ENCODE peak calls at places on chromosomes 7 and 10, in five cellular contexts. E, Z, C, G and I are unnamed samples.

GRCh38 chr7:158664406-158664805 is 40.2 kb downstream of the NCAPG2 start:
- DNase-seq in Z (no peak), C (no peak), E (no peak), G (no peak), I (no peak)

GRCh38 chr10:43250925-43251663 is 15.8 kb downstream of the RASGEF1A start:
- DNase-seq in Z (no peak), G (no peak), C (no peak), E (no peak), I (no peak)

GRCh38 chr7:2523941-2524807 is 4.6 kb downstream of the LFNG start:
- DNase-seq in Z (no peak), C (peak; percentile 98), G (peak; percentile 91), E (peak; percentile 61), I (peak; percentile 74)

GRCh38 chr7:157547102-157547501 is 210.3 kb downstream of the DNAJB6 start:
- DNase-seq in E (no peak), G (no peak), Z (no peak), C (no peak), I (no peak)

GRCh38 chr10:43264987-43265798 is 1.7 kb downstream of the RASGEF1A start:
- DNase-seq in Z (no peak), G (peak; percentile 31), C (no peak), E (no peak), I (no peak)

GRCh38 chr7:69597278-69598076 is 798 bp upstream of the AUTS2 start:
- DNase-seq in C (peak; percentile 51), Z (peak; percentile 48), G (peak; percentile 79), E (peak; percentile 42), I (peak; percentile 79)

GRCh38 chr7:21256310-21256877 is 171.5 kb upstream of the SP4 start:
- DNase-seq in Z (peak; percentile 45), E (peak; percentile 65), C (peak; percentile 39), G (peak; percentile 9), I (peak; percentile 58)

GRCh38 chr7:70573202-70573810 is 558.6 kb upstream of the GALNT17 start:
- DNase-seq in E (no peak), G (no peak), C (peak; percentile 89), Z (no peak), I (no peak)

GRCh38 chr10:52486840-52487611 is 172.9 kb downstream of the DKK1 start:
- DNase-seq in C (no peak), Z (no peak), G (no peak), E (peak; percentile 89), I (no peak)

GRCh38 chr10:118259288-118259906 is 82.7 kb downstream of the FAM204A start:
- DNase-seq in E (peak; percentile 72), Z (peak; percentile 32), G (peak; percentile 47), C (peak; percentile 90), I (peak; percentile 80)

GRCh38 chr7:19117081-19117869 is at the start of gene TWIST1:
- DNase-seq in C (peak; percentile 79), G (peak; percentile 96), Z (no peak), E (peak; percentile 98), I (peak; percentile 88)

GRCh38 chr10:42523098-42523497 is 115.3 kb downstream of the ZNF33B start:
- DNase-seq in Z (no peak), E (no peak), G (no peak), C (no peak), I (no peak)

GRCh38 chr10:104907509-104907908 is 266.4 kb downstream of the SORCS3 start:
- DNase-seq in G (no peak), Z (no peak), E (no peak), C (peak; percentile 65), I (no peak)

GRCh38 chr7:15720849-15721471 is 34.5 kb upstream of the MEOX2 start:
- DNase-seq in G (peak; percentile 5), Z (peak; percentile 22), C (peak; percentile 25), E (peak; percentile 47), I (peak; percentile 55)

GRCh38 chr7:158740657-158741293 is 36.2 kb upstream of the NCAPG2 start:
- DNase-seq in G (no peak), Z (no peak), C (no peak), E (peak; percentile 84), I (no peak)

GRCh38 chr10:101879456-101880189 is 36.0 kb upstream of the KCNIP2 start:
- DNase-seq in Z (no peak), E (peak; percentile 59), C (no peak), G (no peak), I (no peak)

GRCh38 chr10:48725708-48726107 is 41.0 kb downstream of the WDFY4 start:
- DNase-seq in G (peak; percentile 23), Z (no peak), C (no peak), E (peak; percentile 23), I (no peak)

GRCh38 chr10:91856637-91857036 is 52.6 kb downstream of the FGFBP3 start:
- DNase-seq in E (peak; percentile 19), Z (peak; percentile 5), C (peak; percentile 22), G (no peak), I (peak; percentile 62)
- TF ChIP-seq EZH2phosphoT487 in E (no peak), Z (no peak), C (no peak), G (no peak), I (no peak)

GRCh38 chr7:5214236-5214635 is 24.2 kb downstream of the WIPI2 start:
- DNase-seq in Z (no peak), G (no peak), E (no peak), C (no peak), I (no peak)

GRCh38 chr7:5213286-5213645 is 23.2 kb downstream of the WIPI2 start:
- DNase-seq in E (no peak), C (no peak), G (no peak), Z (no peak), I (no peak)

GRCh38 chr7:5211730-5212482 is 21.9 kb downstream of the WIPI2 start:
- DNase-seq in E (no peak), Z (no peak), G (no peak), C (no peak), I (no peak)

GRCh38 chr7:5214641-5215040 is 24.6 kb downstream of the WIPI2 start:
- DNase-seq in C (no peak), Z (no peak), G (no peak), E (no peak), I (no peak)

GRCh38 chr7:5212633-5213285 is 22.7 kb downstream of the WIPI2 start:
- DNase-seq in Z (no peak), G (no peak), C (no peak), E (no peak), I (no peak)
- H3K36me3 ChIP-seq in Z (peaks cover 56% of the 10 kb centered on the region), G (peaks cover 67% of the 10 kb centered on the region), C (no peaks in the 10 kb centered on the region), E (peaks cover 49% of the 10 kb centered on the region), I (peaks cover 8% of the 10 kb centered on the region)

GRCh38 chr7:107998660-107999480 is 4.1 kb downstream of the LAMB1 start:
- DNase-seq in C (no peak), E (peak; percentile 31), Z (no peak), G (no peak), I (no peak)
- H2AFZ ChIP-seq in C (no peak overlapping the region), E (no peak overlapping the region), Z (no peak overlapping the region), G (no peak overlapping the region), I (no peak overlapping the region)

GRCh38 chr10:15542817-15543216 is 171.7 kb upstream of the FAM171A1 start:
- DNase-seq in C (no peak), Z (no peak), G (no peak), E (peak; percentile 11), I (no peak)
- TF ChIP-seq EZH2phosphoT487 in C (no peak), Z (no peak), G (no peak), E (no peak), I (no peak)

DNA sequence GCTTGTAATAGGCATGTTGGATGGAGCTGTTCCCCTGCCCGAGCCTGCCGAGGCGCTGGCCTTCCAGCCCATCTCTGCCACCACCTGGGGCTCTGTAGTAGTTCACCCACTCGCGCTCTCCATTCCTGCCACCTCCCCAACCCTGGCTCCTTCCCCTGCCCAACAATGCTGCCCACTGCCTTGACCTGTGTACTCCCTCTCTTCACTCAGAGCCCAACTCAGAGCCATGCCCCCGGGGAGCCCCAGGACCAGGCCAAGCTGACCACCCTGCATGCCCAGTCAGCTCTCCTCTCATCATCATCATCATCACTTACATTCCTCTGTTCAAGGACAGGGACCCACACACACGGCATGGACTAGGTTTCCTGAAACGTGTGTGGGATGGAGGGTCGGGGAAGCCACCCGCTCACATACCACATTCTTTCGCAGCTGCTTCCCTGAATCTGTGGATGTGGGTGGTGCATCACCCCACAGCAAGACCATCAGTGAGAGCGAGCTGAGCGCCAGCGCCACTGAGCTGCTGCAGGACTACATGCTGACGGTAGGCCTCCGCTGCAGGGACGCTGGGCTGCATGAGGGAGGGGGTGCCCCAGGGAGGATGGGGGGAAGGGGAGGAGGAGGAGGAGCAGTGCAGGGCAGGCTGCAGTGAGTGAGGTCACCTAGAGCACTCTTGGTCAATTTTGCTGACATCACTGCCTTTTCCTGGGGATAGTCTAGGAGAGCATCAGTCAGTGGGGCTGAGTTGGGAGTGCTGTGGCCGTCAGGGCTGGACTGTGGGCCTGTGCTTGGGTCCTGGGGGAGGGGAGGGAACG is 15.5 kb downstream of the NACAD start:
- DNase-seq in E (no peak), G (peak; percentile 78), Z (no peak), C (no peak), I (peak; percentile 25)
- H3K36me3 ChIP-seq in E (no peaks in the 10 kb centered on the region), G (peaks cover 7% of the 10 kb centered on the region), Z (peaks cover 97% of the 10 kb centered on the region), C (no peaks in the 10 kb centered on the region), I (no peaks in the 10 kb centered on the region)

GRCh38 chr10:122510326-122510725 is 49.0 kb downstream of the HTRA1 start:
- DNase-seq in G (no peak), Z (no peak), E (no peak), C (no peak), I (peak; percentile 27)
- H2AFZ ChIP-seq in G (no peak overlapping the region), Z (no peak overlapping the region), E (no peak overlapping the region), C (peak overlapping the region; percentile 15), I (no peak overlapping the region)

GRCh38 chr10:70549351-70549961 is 53.1 kb downstream of the PRF1 start:
- DNase-seq in E (no peak), C (no peak), Z (no peak), G (no peak), I (no peak)

GRCh38 chr10:70544431-70545340 is 57.9 kb downstream of the PRF1 start:
- DNase-seq in E (no peak), C (no peak), G (no peak), Z (peak; percentile 62), I (no peak)

GRCh38 chr10:70543911-70544310 is 58.6 kb downstream of the PRF1 start:
- DNase-seq in G (no peak), Z (peak; percentile 60), E (no peak), C (no peak), I (no peak)

GRCh38 chr10:70549962-70550845 is 52.3 kb downstream of the PRF1 start:
- DNase-seq in Z (peak; percentile 75), G (peak; percentile 88), C (peak; percentile 75), E (peak; percentile 68), I (peak; percentile 82)

GRCh38 chr10:70546585-70546984 is 56.0 kb downstream of the PRF1 start:
- DNase-seq in G (no peak), Z (no peak), E (no peak), C (no peak), I (no peak)
- TF ChIP-seq EZH2phosphoT487 in G (no peak), Z (no peak), E (no peak), C (no peak), I (no peak)

GRCh38 chr7:6385909-6386560 is 61.7 kb downstream of the DAGLB start:
- DNase-seq in Z (no peak), G (no peak), C (no peak), E (no peak), I (no peak)
- H3K36me3 ChIP-seq in Z (peaks cover 67% of the 10 kb centered on the region), G (peaks cover 47% of the 10 kb centered on the region), C (no peaks in the 10 kb centered on the region), E (peaks cover 12% of the 10 kb centered on the region), I (peaks cover 23% of the 10 kb centered on the region)